ENCODE peak calls at places on chromosomes 7 and 10, in eight cellular contexts. One of them, this sample, is unnamed.

GRCh38 chr7:89837515-89837914 is 316.8 kb upstream of the STEAP1 start:
- DNase-seq in pancreas: no peak
- DNase-seq in PC-3: peak; percentile 1
- DNase-seq in CD8-positive, alpha-beta T cell: no peak
- DNase-seq in GM13976: no peak
- DNase-seq in breast epithelium: no peak
- DNase-seq in colonic mucosa: no peak
- DNase-seq in mesothelial cell of epicardium: no peak
- DNase-seq in this sample: no peak

GRCh38 chr7:98506471-98506870 is 105.6 kb upstream of the BAIAP2L1 start:
- DNase-seq in pancreas: no peak
- DNase-seq in PC-3: no peak
- DNase-seq in CD8-positive, alpha-beta T cell: no peak
- DNase-seq in GM13976: no peak
- DNase-seq in breast epithelium: no peak
- DNase-seq in colonic mucosa: no peak
- DNase-seq in mesothelial cell of epicardium: no peak
- DNase-seq in this sample: no peak

GRCh38 chr10:89283988-89284475 is 17.8 kb upstream of the IFIT2 start:
- DNase-seq in pancreas: no peak
- DNase-seq in PC-3: peak; percentile 64
- DNase-seq in CD8-positive, alpha-beta T cell: no peak
- DNase-seq in GM13976: no peak
- DNase-seq in breast epithelium: no peak
- DNase-seq in colonic mucosa: no peak
- DNase-seq in mesothelial cell of epicardium: no peak
- DNase-seq in this sample: no peak

GRCh38 chr10:944034-944831 is 12.7 kb upstream of the LARP4B start:
- DNase-seq in pancreas: no peak
- DNase-seq in PC-3: no peak
- DNase-seq in CD8-positive, alpha-beta T cell: peak; percentile 28
- DNase-seq in GM13976: peak; percentile 51
- DNase-seq in breast epithelium: no peak
- DNase-seq in colonic mucosa: no peak
- DNase-seq in mesothelial cell of epicardium: no peak
- DNase-seq in this sample: no peak

GRCh38 chr7:28758186-28758585 is 199.9 kb downstream of the TRIL start:
- DNase-seq in pancreas: no peak
- DNase-seq in PC-3: no peak
- DNase-seq in CD8-positive, alpha-beta T cell: no peak
- DNase-seq in GM13976: no peak
- DNase-seq in breast epithelium: no peak
- DNase-seq in colonic mucosa: no peak
- DNase-seq in mesothelial cell of epicardium: no peak
- DNase-seq in this sample: no peak

GRCh38 chr10:113091921-113092320 is 141.9 kb downstream of the TCF7L2 start:
- DNase-seq in pancreas: no peak
- DNase-seq in PC-3: no peak
- DNase-seq in CD8-positive, alpha-beta T cell: no peak
- DNase-seq in GM13976: no peak
- DNase-seq in breast epithelium: no peak
- DNase-seq in colonic mucosa: peak; percentile 62
- DNase-seq in mesothelial cell of epicardium: no peak
- DNase-seq in this sample: no peak

GRCh38 chr7:13800694-13801448 is 188.6 kb downstream of the ETV1 start:
- DNase-seq in pancreas: no peak
- DNase-seq in PC-3: peak; percentile 86
- DNase-seq in CD8-positive, alpha-beta T cell: no peak
- DNase-seq in GM13976: no peak
- DNase-seq in breast epithelium: no peak
- DNase-seq in colonic mucosa: no peak
- DNase-seq in mesothelial cell of epicardium: no peak
- DNase-seq in this sample: no peak

GRCh38 chr10:29734980-29735627 is 100.3 kb upstream of the SVIL start:
- DNase-seq in pancreas: peak; percentile 62
- DNase-seq in PC-3: peak; percentile 30
- DNase-seq in CD8-positive, alpha-beta T cell: peak; percentile 57
- DNase-seq in GM13976: peak; percentile 56
- DNase-seq in breast epithelium: peak; percentile 64
- DNase-seq in colonic mucosa: peak; percentile 66
- DNase-seq in mesothelial cell of epicardium: peak; percentile 37
- DNase-seq in this sample: peak; percentile 78

GRCh38 chr7:23426876-23427275 is 43.4 kb downstream of the IGF2BP3 start:
- DNase-seq in pancreas: no peak
- DNase-seq in PC-3: no peak
- DNase-seq in CD8-positive, alpha-beta T cell: no peak
- DNase-seq in GM13976: no peak
- DNase-seq in breast epithelium: no peak
- DNase-seq in colonic mucosa: no peak
- DNase-seq in mesothelial cell of epicardium: no peak
- DNase-seq in this sample: no peak

DNA sequence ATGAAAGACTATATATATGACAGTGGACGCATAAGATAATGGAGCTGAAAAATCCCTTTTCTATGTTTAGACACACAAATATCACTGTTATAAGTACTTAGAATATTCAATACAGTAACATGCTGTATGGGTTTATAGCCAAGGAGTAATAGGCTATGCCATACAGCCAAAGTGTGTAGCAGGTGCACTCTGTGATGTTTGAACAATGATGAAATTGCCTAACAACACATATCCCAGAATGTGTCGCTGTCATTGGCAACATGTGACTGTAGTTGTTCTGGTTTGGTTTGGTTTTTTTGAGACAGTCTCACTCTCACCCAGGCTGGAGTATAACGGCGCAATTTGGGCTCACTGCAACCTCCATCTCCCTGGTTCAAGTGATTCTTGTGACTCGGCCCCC is 26.1 kb downstream of the NOM1 start:
- DNase-seq in pancreas: no peak
- DNase-seq in PC-3: no peak
- DNase-seq in CD8-positive, alpha-beta T cell: no peak
- DNase-seq in GM13976: no peak
- DNase-seq in breast epithelium: no peak
- DNase-seq in colonic mucosa: peak; percentile 6
- DNase-seq in mesothelial cell of epicardium: no peak
- DNase-seq in this sample: no peak
- TF ChIP-seq CTCF in pancreas: no peak
- TF ChIP-seq CTCF in PC-3: no peak
- TF ChIP-seq CTCF in CD8-positive, alpha-beta T cell: no peak
- TF ChIP-seq CTCF in GM13976: no peak
- TF ChIP-seq CTCF in breast epithelium: no peak
- TF ChIP-seq CTCF in colonic mucosa: no peak
- TF ChIP-seq CTCF in mesothelial cell of epicardium: no peak
- TF ChIP-seq CTCF in this sample: no peak

GRCh38 chr10:69766161-69766910 is 35.4 kb upstream of the COL13A1 start:
- DNase-seq in pancreas: no peak
- DNase-seq in PC-3: no peak
- DNase-seq in CD8-positive, alpha-beta T cell: no peak
- DNase-seq in GM13976: no peak
- DNase-seq in breast epithelium: no peak
- DNase-seq in colonic mucosa: no peak
- DNase-seq in mesothelial cell of epicardium: no peak
- DNase-seq in this sample: no peak
- TF ChIP-seq CTCF in pancreas: no peak
- TF ChIP-seq CTCF in PC-3: no peak
- TF ChIP-seq CTCF in CD8-positive, alpha-beta T cell: no peak
- TF ChIP-seq CTCF in GM13976: no peak
- TF ChIP-seq CTCF in breast epithelium: no peak
- TF ChIP-seq CTCF in colonic mucosa: no peak
- TF ChIP-seq CTCF in mesothelial cell of epicardium: no peak
- TF ChIP-seq CTCF in this sample: no peak

DNA sequence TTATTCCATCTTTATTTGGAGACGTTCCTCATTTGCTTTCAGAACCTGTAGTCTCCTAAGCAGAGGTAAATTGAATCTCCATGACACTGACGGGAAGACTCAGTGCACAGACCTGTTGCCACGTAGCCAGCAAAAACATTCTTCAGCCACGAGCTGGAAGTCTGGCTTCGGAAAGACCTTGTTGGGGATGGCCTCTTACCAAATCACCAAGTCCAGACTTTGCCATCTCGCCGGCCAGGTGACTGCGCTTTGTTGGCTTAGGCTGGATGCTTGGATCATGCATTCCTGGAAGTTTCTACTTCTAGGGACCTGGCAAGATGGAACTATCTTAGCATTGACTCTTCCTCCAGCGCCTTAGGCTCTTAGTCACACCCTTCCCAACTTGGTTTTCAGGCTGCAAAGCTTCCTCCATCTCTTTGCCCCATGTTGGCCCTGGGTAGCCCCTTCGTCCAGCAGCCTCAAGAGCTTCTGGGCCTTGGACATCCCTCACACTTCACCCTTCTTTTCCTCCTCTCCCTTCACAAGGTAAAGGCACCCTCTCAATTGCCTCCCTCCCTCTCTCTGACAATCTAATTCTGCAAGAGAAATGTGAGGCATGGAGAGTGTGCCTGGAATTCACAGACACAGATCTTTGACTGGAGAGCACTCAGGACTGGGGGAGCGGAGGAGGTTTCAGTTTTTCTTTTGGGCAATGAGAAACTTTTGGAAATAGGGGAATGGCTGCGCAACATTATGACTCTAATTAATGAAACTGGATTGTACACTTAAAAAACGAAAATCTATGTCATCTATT is 451.9 kb upstream of the MKI67 start:
- DNase-seq in pancreas: no peak
- DNase-seq in PC-3: no peak
- DNase-seq in CD8-positive, alpha-beta T cell: no peak
- DNase-seq in GM13976: no peak
- DNase-seq in breast epithelium: no peak
- DNase-seq in colonic mucosa: no peak
- DNase-seq in mesothelial cell of epicardium: no peak
- DNase-seq in this sample: no peak
- TF ChIP-seq CTCF in pancreas: no peak
- TF ChIP-seq CTCF in PC-3: no peak
- TF ChIP-seq CTCF in CD8-positive, alpha-beta T cell: no peak
- TF ChIP-seq CTCF in GM13976: no peak
- TF ChIP-seq CTCF in breast epithelium: no peak
- TF ChIP-seq CTCF in colonic mucosa: no peak
- TF ChIP-seq CTCF in mesothelial cell of epicardium: no peak
- TF ChIP-seq CTCF in this sample: no peak

GRCh38 chr10:126036515-126036914 is 140.2 kb downstream of the FANK1 start:
- DNase-seq in pancreas: no peak
- DNase-seq in PC-3: no peak
- DNase-seq in CD8-positive, alpha-beta T cell: no peak
- DNase-seq in GM13976: no peak
- DNase-seq in breast epithelium: no peak
- DNase-seq in colonic mucosa: no peak
- DNase-seq in mesothelial cell of epicardium: no peak
- DNase-seq in this sample: no peak
- TF ChIP-seq CTCF in pancreas: no peak
- TF ChIP-seq CTCF in PC-3: no peak
- TF ChIP-seq CTCF in CD8-positive, alpha-beta T cell: no peak
- TF ChIP-seq CTCF in GM13976: no peak
- TF ChIP-seq CTCF in breast epithelium: no peak
- TF ChIP-seq CTCF in colonic mucosa: no peak
- TF ChIP-seq CTCF in mesothelial cell of epicardium: no peak
- TF ChIP-seq CTCF in this sample: no peak

GRCh38 chr10:127357265-127357664 is 160.9 kb upstream of the INSYN2A start:
- DNase-seq in pancreas: no peak
- DNase-seq in PC-3: no peak
- DNase-seq in CD8-positive, alpha-beta T cell: no peak
- DNase-seq in GM13976: no peak
- DNase-seq in breast epithelium: no peak
- DNase-seq in colonic mucosa: no peak
- DNase-seq in mesothelial cell of epicardium: no peak
- DNase-seq in this sample: no peak

GRCh38 chr10:127349737-127350136 is 153.3 kb upstream of the INSYN2A start:
- DNase-seq in pancreas: no peak
- DNase-seq in PC-3: no peak
- DNase-seq in CD8-positive, alpha-beta T cell: no peak
- DNase-seq in GM13976: no peak
- DNase-seq in breast epithelium: no peak
- DNase-seq in colonic mucosa: no peak
- DNase-seq in mesothelial cell of epicardium: no peak
- DNase-seq in this sample: no peak

GRCh38 chr10:127354255-127354654 is 157.9 kb upstream of the INSYN2A start:
- DNase-seq in pancreas: no peak
- DNase-seq in PC-3: no peak
- DNase-seq in CD8-positive, alpha-beta T cell: no peak
- DNase-seq in GM13976: no peak
- DNase-seq in breast epithelium: no peak
- DNase-seq in colonic mucosa: no peak
- DNase-seq in mesothelial cell of epicardium: no peak
- DNase-seq in this sample: no peak

GRCh38 chr10:127353544-127353943 is 157.2 kb upstream of the INSYN2A start:
- DNase-seq in pancreas: no peak
- DNase-seq in PC-3: no peak
- DNase-seq in CD8-positive, alpha-beta T cell: no peak
- DNase-seq in GM13976: no peak
- DNase-seq in breast epithelium: no peak
- DNase-seq in colonic mucosa: no peak
- DNase-seq in mesothelial cell of epicardium: no peak
- DNase-seq in this sample: no peak

DNA sequence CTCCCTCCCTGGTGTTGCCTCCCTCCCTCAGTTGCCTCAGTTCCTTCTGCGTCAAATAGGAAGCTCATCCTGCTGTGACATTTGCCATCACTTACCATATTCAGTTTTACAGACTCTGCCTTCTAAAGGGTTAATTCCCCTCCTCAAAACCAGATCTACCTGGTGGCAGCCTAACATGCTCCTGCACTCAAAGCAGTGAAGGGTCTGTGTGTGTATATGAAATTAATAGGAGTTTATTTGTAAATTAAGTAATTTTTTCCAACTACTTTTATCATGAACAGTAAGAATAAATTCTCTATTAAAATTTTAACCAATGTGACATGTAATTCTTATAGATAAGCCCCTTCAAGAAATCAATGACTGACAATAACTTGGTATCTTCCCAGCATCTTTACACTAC is 158.6 kb upstream of the INSYN2A start:
- DNase-seq in pancreas: no peak
- DNase-seq in PC-3: no peak
- DNase-seq in CD8-positive, alpha-beta T cell: no peak
- DNase-seq in GM13976: no peak
- DNase-seq in breast epithelium: no peak
- DNase-seq in colonic mucosa: no peak
- DNase-seq in mesothelial cell of epicardium: no peak
- DNase-seq in this sample: no peak
- TF ChIP-seq CTCF in pancreas: no peak
- TF ChIP-seq CTCF in PC-3: peak; percentile 41
- TF ChIP-seq CTCF in CD8-positive, alpha-beta T cell: no peak
- TF ChIP-seq CTCF in GM13976: no peak
- TF ChIP-seq CTCF in breast epithelium: no peak
- TF ChIP-seq CTCF in colonic mucosa: no peak
- TF ChIP-seq CTCF in mesothelial cell of epicardium: no peak
- TF ChIP-seq CTCF in this sample: no peak

This sample was measured in GM20000.